ENCODE peak calls at places on chromosome 9, in eight cellular contexts. E is kidney; M is stimulated activated CD4-positive, alpha-beta T cell treated with anti-CD3 and anti-CD28 coated beads, Interleukin-2, amount 100 ng/mL, for 48 hours; J is ELF-1; B is HTR-8/SVneo; R is HL-60; G is RWPE1; U is KG1. T is an unnamed sample.

GRCh38 chr9:134328841-134329575 is 2.8 kb downstream of the RXRA start:
- DNase-seq in E (peak; percentile 83), M (no peak), J (peak; percentile 69), B (no peak), R (no peak), G (peak; percentile 67), U (no peak), T (no peak)

GRCh38 chr9:110752766-110753165 is 84.2 kb downstream of the MUSK start:
- DNase-seq in E (no peak), M (no peak), J (no peak), B (peak; percentile 51), R (no peak), G (peak; percentile 95), U (no peak), T (no peak)

GRCh38 chr9:99039388-99040182 is 65.3 kb upstream of the TGFBR1 start:
- DNase-seq in E (no peak), M (no peak), J (no peak), B (no peak), R (no peak), G (no peak), U (no peak), T (peak; percentile 75)

GRCh38 chr9:73180373-73180772 is 28.7 kb downstream of the ANXA1 start:
- DNase-seq in E (no peak), M (no peak), J (no peak), B (no peak), R (no peak), G (peak; percentile 29), U (no peak), T (no peak)

GRCh38 chr9:120710110-120710981 is 3.9 kb downstream of the MEGF9 start:
- DNase-seq in E (no peak), M (no peak), J (peak; percentile 24), B (no peak), R (no peak), G (peak; percentile 82), U (no peak), T (no peak)

GRCh38 chr9:71608825-71609452 is 159.4 kb downstream of the CEMIP2 start:
- DNase-seq in E (no peak), M (no peak), J (peak; percentile 63), B (no peak), R (no peak), G (no peak), U (no peak), T (no peak)

GRCh38 chr9:94726495-94727191 is at the start of gene AOPEP:
- DNase-seq in E (peak; percentile 100), M (peak; percentile 99), J (peak; percentile 98), B (peak; percentile 97), R (peak; percentile 96), G (peak; percentile 100), U (peak; percentile 87), T (peak; percentile 99)

GRCh38 chr9:36594228-36594627 is 21.5 kb downstream of the MELK start:
- DNase-seq in E (no peak), M (no peak), J (no peak), B (no peak), R (no peak), G (no peak), U (no peak), T (no peak)

GRCh38 chr9:72352911-72353388 is 12.1 kb downstream of the ZFAND5 start:
- DNase-seq in E (no peak), M (no peak), J (no peak), B (no peak), R (no peak), G (no peak), U (no peak), T (no peak)

GRCh38 chr9:124477211-124478013 is 27.2 kb downstream of the ADGRD2 start:
- DNase-seq in E (no peak), M (no peak), J (no peak), B (no peak), R (no peak), G (no peak), U (no peak), T (no peak)

GRCh38 chr9:13860019-13860418 is 453.9 kb downstream of the NFIB start:
- DNase-seq in E (no peak), M (no peak), J (no peak), B (no peak), R (no peak), G (no peak), U (no peak), T (no peak)

GRCh38 chr9:35718726-35719511 is 13.1 kb downstream of the TLN1 start:
- DNase-seq in E (peak; percentile 58), M (no peak), J (no peak), B (no peak), R (no peak), G (no peak), U (no peak), T (peak; percentile 64)

GRCh38 chr9:122218070-122218884 is 10.5 kb downstream of the LHX6 start:
- DNase-seq in E (no peak), M (no peak), J (no peak), B (no peak), R (no peak), G (peak; percentile 55), U (no peak), T (no peak)

GRCh38 chr9:4259489-4259888 is 40.4 kb downstream of the GLIS3 start:
- DNase-seq in E (no peak), M (no peak), J (no peak), B (no peak), R (no peak), G (no peak), U (no peak), T (no peak)

GRCh38 chr9:14993061-14993800 is 83.0 kb upstream of the FREM1 start:
- DNase-seq in E (peak; percentile 95), M (peak; percentile 61), J (peak; percentile 77), B (peak; percentile 53), R (no peak), G (peak; percentile 49), U (no peak), T (no peak)

GRCh38 chr9:4281676-4282075 is 18.2 kb downstream of the GLIS3 start:
- DNase-seq in E (no peak), M (no peak), J (no peak), B (no peak), R (no peak), G (no peak), U (no peak), T (no peak)

GRCh38 chr9:84823426-84824271 is 154.1 kb downstream of the NTRK2 start:
- DNase-seq in E (no peak), M (no peak), J (no peak), B (no peak), R (no peak), G (peak; percentile 13), U (no peak), T (no peak)

GRCh38 chr9:110370316-110370715 is 32.7 kb upstream of the TXNDC8 start:
- DNase-seq in E (no peak), M (no peak), J (no peak), B (peak; percentile 71), R (no peak), G (peak; percentile 87), U (no peak), T (no peak)

GRCh38 chr9:122742003-122742402 is at the start of gene OR1L6:
- DNase-seq in E (no peak), M (no peak), J (no peak), B (no peak), R (no peak), G (no peak), U (no peak), T (no peak)

GRCh38 chr9:426976-427375 is 212.3 kb downstream of the DOCK8 start:
- DNase-seq in E (no peak), M (no peak), J (no peak), B (no peak), R (no peak), G (no peak), U (no peak), T (no peak)

GRCh38 chr9:16203735-16204573 is 651.1 kb downstream of the CCDC171 start:
- DNase-seq in E (no peak), M (no peak), J (no peak), B (no peak), R (no peak), G (no peak), U (no peak), T (no peak)

GRCh38 chr9:35948901-35949318 is 9.0 kb downstream of the OR2S2 start:
- DNase-seq in E (no peak), M (no peak), J (peak; percentile 53), B (no peak), R (no peak), G (no peak), U (no peak), T (no peak)

GRCh38 chr9:23005061-23005690 is 558.6 kb downstream of the DMRTA1 start:
- DNase-seq in E (no peak), M (no peak), J (no peak), B (no peak), R (no peak), G (no peak), U (no peak), T (no peak)

GRCh38 chr9:79651251-79651795 is 79.6 kb downstream of the TLE4 start:
- DNase-seq in E (no peak), M (no peak), J (no peak), B (no peak), R (peak; percentile 88), G (no peak), U (no peak), T (peak; percentile 74)

GRCh38 chr9:128702949-128703615 is 779 bp downstream of the PKN3 start:
- DNase-seq in E (peak; percentile 84), M (no peak), J (peak; percentile 63), B (peak; percentile 33), R (no peak), G (peak; percentile 38), U (no peak), T (no peak)

GRCh38 chr9:107239474-107239873 is 43.6 kb upstream of the RAD23B start:
- DNase-seq in E (no peak), M (no peak), J (no peak), B (no peak), R (no peak), G (peak; percentile 72), U (no peak), T (no peak)

GRCh38 chr9:77876091-77876490 is 155.5 kb downstream of the GNAQ start:
- DNase-seq in E (no peak), M (no peak), J (peak; percentile 63), B (peak; percentile 21), R (no peak), G (no peak), U (no peak), T (no peak)

GRCh38 chr9:91210318-91210717 is 151.4 kb downstream of the AUH start:
- DNase-seq in E (no peak), M (no peak), J (no peak), B (no peak), R (no peak), G (no peak), U (no peak), T (no peak)

GRCh38 chr9:17135578-17135904 is 701 bp downstream of the CNTLN start:
- DNase-seq in E (no peak), M (no peak), J (no peak), B (no peak), R (no peak), G (no peak), U (peak; percentile 21), T (no peak)

T was measured in CD14-positive monocyte.